ENCODE peak calls at places on chromosomes 7 and 10, in six cellular contexts. One of them, this sample, is unnamed.

GRCh38 chr10:13823046-13823711 is 236.4 kb downstream of the PRPF18 start:
- DNase-seq in PC-3: no peak
- DNase-seq in KG1: no peak
- DNase-seq in activated naive CD8-positive, alpha-beta T cell treated with anti-CD3 and anti-CD28 coated beads, Interleukin-2, amount 50 U/mL, for 24 hours: no peak
- DNase-seq in AG04450: no peak
- DNase-seq in RPMI8226: no peak
- DNase-seq in this sample: no peak

GRCh38 chr10:16828731-16829175 is 11.5 kb upstream of the RSU1 start:
- DNase-seq in PC-3: peak
- DNase-seq in KG1: no peak
- DNase-seq in activated naive CD8-positive, alpha-beta T cell treated with anti-CD3 and anti-CD28 coated beads, Interleukin-2, amount 50 U/mL, for 24 hours: no peak
- DNase-seq in AG04450: no peak
- DNase-seq in RPMI8226: no peak
- DNase-seq in this sample: peak

GRCh38 chr7:149823631-149824199 is 14.5 kb upstream of the ZNF862 start:
- DNase-seq in PC-3: no peak
- DNase-seq in KG1: no peak
- DNase-seq in activated naive CD8-positive, alpha-beta T cell treated with anti-CD3 and anti-CD28 coated beads, Interleukin-2, amount 50 U/mL, for 24 hours: no peak
- DNase-seq in AG04450: no peak
- DNase-seq in RPMI8226: no peak
- DNase-seq in this sample: no peak

GRCh38 chr7:123660514-123661354 is 5.1 kb downstream of the LMOD2 start:
- DNase-seq in PC-3: no peak
- DNase-seq in KG1: no peak
- DNase-seq in activated naive CD8-positive, alpha-beta T cell treated with anti-CD3 and anti-CD28 coated beads, Interleukin-2, amount 50 U/mL, for 24 hours: no peak
- DNase-seq in AG04450: no peak
- DNase-seq in RPMI8226: no peak
- DNase-seq in this sample: no peak

GRCh38 chr7:28686418-28686800 is 271.7 kb downstream of the TRIL start:
- DNase-seq in PC-3: peak
- DNase-seq in KG1: no peak
- DNase-seq in activated naive CD8-positive, alpha-beta T cell treated with anti-CD3 and anti-CD28 coated beads, Interleukin-2, amount 50 U/mL, for 24 hours: no peak
- DNase-seq in AG04450: peak
- DNase-seq in RPMI8226: no peak
- DNase-seq in this sample: peak

GRCh38 chr7:98872328-98872924 is 2.6 kb upstream of the TMEM130 start:
- DNase-seq in PC-3: peak
- DNase-seq in KG1: no peak
- DNase-seq in activated naive CD8-positive, alpha-beta T cell treated with anti-CD3 and anti-CD28 coated beads, Interleukin-2, amount 50 U/mL, for 24 hours: peak
- DNase-seq in AG04450: no peak
- DNase-seq in RPMI8226: peak
- DNase-seq in this sample: peak

GRCh38 chr10:62804384-62805138 is at the start of gene ADO:
- DNase-seq in PC-3: peak
- DNase-seq in KG1: peak
- DNase-seq in activated naive CD8-positive, alpha-beta T cell treated with anti-CD3 and anti-CD28 coated beads, Interleukin-2, amount 50 U/mL, for 24 hours: peak
- DNase-seq in AG04450: peak
- DNase-seq in RPMI8226: peak
- DNase-seq in this sample: peak

GRCh38 chr7:68073701-68074100 is 1077.1 kb downstream of the TYW1 start:
- DNase-seq in PC-3: no peak
- DNase-seq in KG1: no peak
- DNase-seq in activated naive CD8-positive, alpha-beta T cell treated with anti-CD3 and anti-CD28 coated beads, Interleukin-2, amount 50 U/mL, for 24 hours: no peak
- DNase-seq in AG04450: no peak
- DNase-seq in RPMI8226: peak
- DNase-seq in this sample: no peak

GRCh38 chr7:116782177-116782711 is 80.1 kb upstream of the CAPZA2 start:
- DNase-seq in PC-3: peak
- DNase-seq in KG1: no peak
- DNase-seq in activated naive CD8-positive, alpha-beta T cell treated with anti-CD3 and anti-CD28 coated beads, Interleukin-2, amount 50 U/mL, for 24 hours: no peak
- DNase-seq in AG04450: no peak
- DNase-seq in RPMI8226: no peak
- DNase-seq in this sample: peak

GRCh38 chr10:76396126-76396525 is 964.7 kb downstream of the LRMDA start:
- DNase-seq in PC-3: no peak
- DNase-seq in KG1: no peak
- DNase-seq in activated naive CD8-positive, alpha-beta T cell treated with anti-CD3 and anti-CD28 coated beads, Interleukin-2, amount 50 U/mL, for 24 hours: no peak
- DNase-seq in AG04450: no peak
- DNase-seq in RPMI8226: no peak
- DNase-seq in this sample: no peak

GRCh38 chr10:630581-631073 is 58.8 kb downstream of the DIP2C start:
- DNase-seq in PC-3: no peak
- DNase-seq in KG1: no peak
- DNase-seq in activated naive CD8-positive, alpha-beta T cell treated with anti-CD3 and anti-CD28 coated beads, Interleukin-2, amount 50 U/mL, for 24 hours: no peak
- DNase-seq in AG04450: no peak
- DNase-seq in RPMI8226: no peak
- DNase-seq in this sample: no peak

GRCh38 chr10:43380610-43381222 is 9.3 kb downstream of the FXYD4 start:
- DNase-seq in PC-3: peak
- DNase-seq in KG1: no peak
- DNase-seq in activated naive CD8-positive, alpha-beta T cell treated with anti-CD3 and anti-CD28 coated beads, Interleukin-2, amount 50 U/mL, for 24 hours: no peak
- DNase-seq in AG04450: no peak
- DNase-seq in RPMI8226: no peak
- DNase-seq in this sample: no peak

GRCh38 chr7:134694299-134694698 is 47.6 kb downstream of the BPGM start:
- DNase-seq in PC-3: no peak
- DNase-seq in KG1: no peak
- DNase-seq in activated naive CD8-positive, alpha-beta T cell treated with anti-CD3 and anti-CD28 coated beads, Interleukin-2, amount 50 U/mL, for 24 hours: no peak
- DNase-seq in AG04450: no peak
- DNase-seq in RPMI8226: no peak
- DNase-seq in this sample: no peak

GRCh38 chr7:68246189-68246633 is 1249.6 kb downstream of the TYW1 start:
- DNase-seq in PC-3: peak
- DNase-seq in KG1: no peak
- DNase-seq in activated naive CD8-positive, alpha-beta T cell treated with anti-CD3 and anti-CD28 coated beads, Interleukin-2, amount 50 U/mL, for 24 hours: no peak
- DNase-seq in AG04450: no peak
- DNase-seq in RPMI8226: peak
- DNase-seq in this sample: peak

GRCh38 chr10:76454539-76455137 is 1023.2 kb downstream of the LRMDA start:
- DNase-seq in PC-3: no peak
- DNase-seq in KG1: no peak
- DNase-seq in activated naive CD8-positive, alpha-beta T cell treated with anti-CD3 and anti-CD28 coated beads, Interleukin-2, amount 50 U/mL, for 24 hours: no peak
- DNase-seq in AG04450: no peak
- DNase-seq in RPMI8226: no peak
- DNase-seq in this sample: no peak

GRCh38 chr7:119350334-119350733 is 922.6 kb upstream of the KCND2 start:
- DNase-seq in PC-3: no peak
- DNase-seq in KG1: no peak
- DNase-seq in activated naive CD8-positive, alpha-beta T cell treated with anti-CD3 and anti-CD28 coated beads, Interleukin-2, amount 50 U/mL, for 24 hours: no peak
- DNase-seq in AG04450: no peak
- DNase-seq in RPMI8226: no peak
- DNase-seq in this sample: no peak

GRCh38 chr10:73168486-73168844 is 546 bp downstream of the FAM149B1 start:
- DNase-seq in PC-3: no peak
- DNase-seq in KG1: no peak
- DNase-seq in activated naive CD8-positive, alpha-beta T cell treated with anti-CD3 and anti-CD28 coated beads, Interleukin-2, amount 50 U/mL, for 24 hours: no peak
- DNase-seq in AG04450: no peak
- DNase-seq in RPMI8226: no peak
- DNase-seq in this sample: peak

GRCh38 chr10:24579911-24580310 is 143.8 kb downstream of the ARHGAP21 start:
- DNase-seq in PC-3: no peak
- DNase-seq in KG1: no peak
- DNase-seq in activated naive CD8-positive, alpha-beta T cell treated with anti-CD3 and anti-CD28 coated beads, Interleukin-2, amount 50 U/mL, for 24 hours: no peak
- DNase-seq in AG04450: no peak
- DNase-seq in RPMI8226: no peak
- DNase-seq in this sample: no peak

GRCh38 chr10:59465089-59465488 is 102.7 kb upstream of the FAM13C start:
- DNase-seq in PC-3: peak
- DNase-seq in KG1: no peak
- DNase-seq in activated naive CD8-positive, alpha-beta T cell treated with anti-CD3 and anti-CD28 coated beads, Interleukin-2, amount 50 U/mL, for 24 hours: no peak
- DNase-seq in AG04450: peak
- DNase-seq in RPMI8226: no peak
- DNase-seq in this sample: peak

GRCh38 chr7:80313067-80313626 is 178.5 kb downstream of the GNAI1 start:
- DNase-seq in PC-3: peak
- DNase-seq in KG1: no peak
- DNase-seq in activated naive CD8-positive, alpha-beta T cell treated with anti-CD3 and anti-CD28 coated beads, Interleukin-2, amount 50 U/mL, for 24 hours: no peak
- DNase-seq in AG04450: no peak
- DNase-seq in RPMI8226: no peak
- DNase-seq in this sample: no peak

GRCh38 chr10:116621476-116621875 is 723 bp downstream of the PNLIPRP2 start:
- DNase-seq in PC-3: no peak
- DNase-seq in KG1: no peak
- DNase-seq in activated naive CD8-positive, alpha-beta T cell treated with anti-CD3 and anti-CD28 coated beads, Interleukin-2, amount 50 U/mL, for 24 hours: no peak
- DNase-seq in AG04450: no peak
- DNase-seq in RPMI8226: no peak
- DNase-seq in this sample: no peak

GRCh38 chr7:136033413-136034031 is 56.4 kb upstream of the MTPN start:
- DNase-seq in PC-3: no peak
- DNase-seq in KG1: no peak
- DNase-seq in activated naive CD8-positive, alpha-beta T cell treated with anti-CD3 and anti-CD28 coated beads, Interleukin-2, amount 50 U/mL, for 24 hours: no peak
- DNase-seq in AG04450: no peak
- DNase-seq in RPMI8226: no peak
- DNase-seq in this sample: no peak

GRCh38 chr7:1409555-1409954 is 49.7 kb downstream of the MICALL2 start:
- DNase-seq in PC-3: no peak
- DNase-seq in KG1: no peak
- DNase-seq in activated naive CD8-positive, alpha-beta T cell treated with anti-CD3 and anti-CD28 coated beads, Interleukin-2, amount 50 U/mL, for 24 hours: no peak
- DNase-seq in AG04450: no peak
- DNase-seq in RPMI8226: no peak
- DNase-seq in this sample: no peak

GRCh38 chr10:99906470-99906869 is 103.3 kb downstream of the DNMBP start:
- DNase-seq in PC-3: no peak
- DNase-seq in KG1: no peak
- DNase-seq in activated naive CD8-positive, alpha-beta T cell treated with anti-CD3 and anti-CD28 coated beads, Interleukin-2, amount 50 U/mL, for 24 hours: no peak
- DNase-seq in AG04450: peak
- DNase-seq in RPMI8226: no peak
- DNase-seq in this sample: peak

GRCh38 chr7:132130497-132130896 is 445.8 kb downstream of the PLXNA4 start:
- DNase-seq in PC-3: peak
- DNase-seq in KG1: no peak
- DNase-seq in activated naive CD8-positive, alpha-beta T cell treated with anti-CD3 and anti-CD28 coated beads, Interleukin-2, amount 50 U/mL, for 24 hours: no peak
- DNase-seq in AG04450: no peak
- DNase-seq in RPMI8226: no peak
- DNase-seq in this sample: peak

GRCh38 chr10:77125231-77125630 is 512.4 kb downstream of the KCNMA1 start:
- DNase-seq in PC-3: no peak
- DNase-seq in KG1: no peak
- DNase-seq in activated naive CD8-positive, alpha-beta T cell treated with anti-CD3 and anti-CD28 coated beads, Interleukin-2, amount 50 U/mL, for 24 hours: no peak
- DNase-seq in AG04450: no peak
- DNase-seq in RPMI8226: no peak
- DNase-seq in this sample: no peak

GRCh38 chr7:670501-671390 is 55.8 kb upstream of the DNAAF5 start:
- DNase-seq in PC-3: no peak
- DNase-seq in KG1: no peak
- DNase-seq in activated naive CD8-positive, alpha-beta T cell treated with anti-CD3 and anti-CD28 coated beads, Interleukin-2, amount 50 U/mL, for 24 hours: no peak
- DNase-seq in AG04450: no peak
- DNase-seq in RPMI8226: no peak
- DNase-seq in this sample: no peak

This sample was measured in kidney tubule cell.